ENCODE peak calls at places on chromosomes 1 and 21, in five cellular contexts. X is M059J, D is psoas muscle, N is fibroblast of villous mesenchyme, W is IMR-90. T is an unnamed sample.

GRCh38 chr1:6770727-6771567 is 14.3 kb upstream of the CAMTA1 start:
- DNase-seq in D (no peak), X (peak; percentile 85), W (peak; percentile 50), N (peak; percentile 36), T (peak; percentile 76)

GRCh38 chr1:196877964-196878363 is 9.9 kb upstream of the CFHR4 start:
- DNase-seq in W (peak; percentile 12), X (peak; percentile 12), N (no peak), D (no peak), T (peak; percentile 24)

GRCh38 chr1:29461115-29461739 is 224.9 kb downstream of the PTPRU start:
- DNase-seq in W (no peak), N (no peak), X (no peak), D (no peak), T (no peak)

GRCh38 chr1:165053273-165053835 is 303.2 kb downstream of the LMX1A start:
- DNase-seq in D (no peak), N (no peak), X (no peak), W (no peak), T (peak; percentile 37)

GRCh38 chr1:33434363-33434750 is 3.5 kb upstream of the PHC2 start:
- DNase-seq in D (no peak), X (no peak), W (no peak), N (no peak), T (peak; percentile 36)

GRCh38 chr1:30719406-30720270 is 3.7 kb downstream of the MATN1 start:
- DNase-seq in W (peak; percentile 50), D (peak; percentile 10), X (peak; percentile 69), N (no peak), T (peak; percentile 56)

GRCh38 chr1:16721871-16722641 is 18.3 kb upstream of the RNU1-4 start:
- DNase-seq in X (no peak), N (no peak), W (no peak), D (peak; percentile 1), T (no peak)

GRCh38 chr1:150820710-150821521 is 12.9 kb upstream of the CTSK start:
- DNase-seq in X (no peak), D (no peak), W (peak; percentile 78), N (peak; percentile 79), T (peak; percentile 56)

GRCh38 chr1:200625381-200625824 is 4.9 kb upstream of the KIF14 start:
- DNase-seq in D (no peak), X (peak; percentile 42), N (no peak), W (peak; percentile 56), T (peak; percentile 82)

GRCh38 chr1:203338335-203339036 is 12.4 kb downstream of the FMOD start:
- DNase-seq in N (peak; percentile 72), W (peak; percentile 68), X (peak; percentile 40), D (peak; percentile 49), T (peak; percentile 71)

GRCh38 chr1:110130113-110130591 is 17.9 kb downstream of the UBL4B start:
- DNase-seq in W (no peak), N (peak; percentile 40), X (no peak), D (no peak), T (peak; percentile 18)

GRCh38 chr1:32881871-32882850 is 4.1 kb upstream of the HPCA start:
- DNase-seq in W (no peak), D (no peak), N (no peak), X (no peak), T (no peak)

GRCh38 chr21:44438531-44439210 is 16.6 kb upstream of the LRRC3 start:
- DNase-seq in D (no peak), W (no peak), N (peak; percentile 10), X (peak; percentile 29), T (no peak)

GRCh38 chr1:226736001-226736907 is 2.8 kb downstream of the ITPKB start:
- DNase-seq in W (no peak), X (no peak), N (no peak), D (peak; percentile 38), T (no peak)

GRCh38 chr1:244955661-244956060 is 91.3 kb upstream of the HNRNPU start:
- DNase-seq in N (no peak), X (no peak), W (no peak), D (no peak), T (no peak)

GRCh38 chr1:245837741-245838140 is 669.3 kb downstream of the SMYD3 start:
- DNase-seq in N (no peak), D (no peak), X (peak; percentile 60), W (peak; percentile 57), T (peak; percentile 45)

GRCh38 chr1:194919146-194919545 is 1689.1 kb downstream of the KCNT2 start:
- DNase-seq in N (no peak), W (no peak), X (no peak), D (no peak), T (no peak)

GRCh38 chr1:206649261-206649660 is 13.9 kb downstream of the DYRK3 start:
- DNase-seq in W (no peak), N (no peak), X (peak; percentile 9), D (no peak), T (no peak)

GRCh38 chr1:189220750-189221149 is 1256.9 kb downstream of the BRINP3 start:
- DNase-seq in D (no peak), X (no peak), N (no peak), W (no peak), T (no peak)

GRCh38 chr1:23838401-23838866 is 13.2 kb upstream of the HMGCL start:
- DNase-seq in W (peak; percentile 13), D (peak; percentile 70), X (peak; percentile 49), N (peak; percentile 53), T (peak; percentile 62)

GRCh38 chr1:81437649-81438048 is 363.1 kb upstream of the ADGRL2 start:
- DNase-seq in N (no peak), W (no peak), D (no peak), X (no peak), T (no peak)

GRCh38 chr1:150420560-150421265 is 56.8 kb downstream of the RPRD2 start:
- DNase-seq in X (peak; percentile 54), D (no peak), N (no peak), W (peak; percentile 39), T (no peak)

GRCh38 chr1:159800177-159800935 is 1.8 kb upstream of the FCRL6 start:
- DNase-seq in D (no peak), X (peak; percentile 25), N (no peak), W (no peak), T (no peak)

GRCh38 chr1:112836642-112837041 is 119.4 kb downstream of the SLC16A1 start:
- DNase-seq in W (no peak), X (no peak), D (no peak), N (no peak), T (peak; percentile 35)

GRCh38 chr21:44013380-44014088 is 1.4 kb downstream of the TRAPPC10 start:
- DNase-seq in X (peak; percentile 24), D (no peak), W (peak; percentile 4), N (peak; percentile 32), T (peak; percentile 25)

GRCh38 chr1:9798236-9799130 is 25.3 kb downstream of the CLSTN1 start:
- DNase-seq in W (peak; percentile 18), N (peak; percentile 99), D (peak; percentile 25), X (no peak), T (no peak)

GRCh38 chr1:19644761-19645543 is 841 bp downstream of the NBL1 start:
- DNase-seq in D (peak; percentile 36), W (no peak), X (peak; percentile 49), N (peak; percentile 26), T (no peak)

T was measured in epithelial cell of esophagus.